ENCODE peak calls at places on chromosomes 3 and 15, in eight cellular contexts. V, R, A, F, K, Z, Y and W are unnamed samples.

GRCh38 chr15:81338422-81339007 is 14.6 kb upstream of the STARD5 start:
- DNase-seq in Y (peak; percentile 87), R (peak; percentile 93), Z (peak; percentile 87), F (peak; percentile 15), A (no peak), K (no peak), V (no peak), W (peak; percentile 83)

GRCh38 chr3:32454731-32455608 is 47.7 kb downstream of the CMTM6 start:
- DNase-seq in K (peak; percentile 14), Z (no peak), V (no peak), R (no peak), Y (no peak), A (no peak), F (no peak), W (no peak)

GRCh38 chr15:40238481-40238926 is 359 bp upstream of the PAK6 start:
- DNase-seq in A (no peak), V (no peak), F (no peak), Z (no peak), R (no peak), Y (no peak), K (no peak), W (no peak)

GRCh38 chr3:74267583-74268184 is 346.8 kb downstream of the CNTN3 start:
- DNase-seq in K (peak; percentile 38), Z (peak; percentile 46), A (no peak), F (peak; percentile 45), V (peak; percentile 79), R (peak; percentile 52), Y (peak; percentile 32), W (peak; percentile 49)

GRCh38 chr3:155791190-155791589 is 14.9 kb downstream of the C3orf33 start:
- DNase-seq in V (peak; percentile 60), K (no peak), F (peak; percentile 45), Z (peak; percentile 26), R (no peak), Y (no peak), A (no peak), W (no peak)

GRCh38 chr3:150443331-150443741 is 35.2 kb downstream of the TSC22D2 start:
- DNase-seq in A (no peak), K (no peak), F (peak; percentile 27), Z (peak; percentile 32), Y (no peak), R (peak; percentile 22), V (no peak), W (peak; percentile 24)

GRCh38 chr3:157436583-157437300 is at the start of gene PTX3:
- DNase-seq in Z (peak; percentile 71), V (peak; percentile 37), R (peak; percentile 90), F (peak; percentile 59), Y (peak; percentile 26), A (no peak), K (peak; percentile 30), W (peak; percentile 84)

GRCh38 chr15:60962087-60962486 is 267.0 kb downstream of the RORA start:
- DNase-seq in V (no peak), Y (no peak), R (no peak), F (no peak), A (no peak), Z (no peak), K (no peak), W (no peak)

GRCh38 chr3:100256724-100257123 is 4.1 kb upstream of the TBC1D23 start:
- DNase-seq in Y (no peak), V (no peak), Z (no peak), A (no peak), R (peak; percentile 26), K (no peak), F (no peak), W (no peak)

GRCh38 chr3:99938270-99938955 is 120.8 kb downstream of the CMSS1 start:
- DNase-seq in Z (no peak), F (no peak), K (no peak), V (no peak), R (no peak), Y (no peak), A (no peak), W (peak; percentile 28)

GRCh38 chr15:43968551-43968950 is 141.7 kb downstream of the WDR76 start:
- DNase-seq in R (no peak), Z (no peak), Y (no peak), K (no peak), V (no peak), A (no peak), F (no peak), W (no peak)

GRCh38 chr3:32502089-32502943 is at the start of gene CMTM6:
- DNase-seq in V (peak; percentile 86), Z (peak; percentile 72), Y (peak; percentile 77), A (peak; percentile 89), F (peak; percentile 61), K (peak; percentile 83), R (peak; percentile 80), W (peak; percentile 80)

GRCh38 chr15:65336767-65337435 is 32.4 kb downstream of the RNU5B-1 start:
- DNase-seq in A (no peak), K (no peak), Y (no peak), F (no peak), Z (no peak), R (no peak), V (no peak), W (no peak)

GRCh38 chr15:22979699-22980188 is 424 bp downstream of the CYFIP1 start:
- DNase-seq in Y (peak; percentile 28), K (peak; percentile 40), A (no peak), F (peak; percentile 11), Z (peak; percentile 39), V (peak; percentile 63), R (peak; percentile 25), W (no peak)

GRCh38 chr3:195221876-195222617 is 48.9 kb downstream of the XXYLT1 start:
- DNase-seq in K (no peak), F (no peak), Y (peak; percentile 12), R (no peak), A (no peak), Z (no peak), V (no peak), W (no peak)

GRCh38 chr15:77497108-77497737 is 76.5 kb downstream of the HMG20A start:
- DNase-seq in K (no peak), A (no peak), Y (no peak), F (no peak), R (no peak), V (peak; percentile 80), Z (peak; percentile 46), W (peak; percentile 23)

GRCh38 chr15:69757186-69757585 is 304.6 kb downstream of the RPLP1 start:
- DNase-seq in V (no peak), Y (no peak), A (no peak), Z (peak; percentile 37), F (peak; percentile 10), R (peak; percentile 32), K (no peak), W (no peak)

DNA sequence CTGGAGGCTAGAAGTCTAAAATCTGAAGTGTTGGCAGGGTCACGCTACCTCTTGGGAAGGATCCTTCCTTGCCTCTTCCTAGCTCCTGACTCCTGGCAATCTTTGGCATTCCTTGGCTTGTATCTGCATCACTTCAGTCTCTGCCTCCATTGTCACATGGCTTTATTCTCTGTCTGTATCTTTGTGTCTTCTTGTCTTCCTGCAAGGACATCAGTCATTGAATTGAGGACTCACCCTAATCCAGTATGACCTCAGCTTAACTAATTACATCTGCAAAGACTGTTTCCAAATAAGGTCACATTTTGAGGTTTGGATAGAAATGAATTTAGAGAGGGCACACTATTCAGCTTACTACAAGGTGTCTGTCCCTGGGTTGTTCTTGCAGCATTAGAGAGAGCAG is 31.1 kb upstream of the UTS2B start:
- DNase-seq in V (peak; percentile 46), Y (no peak), R (no peak), K (no peak), Z (no peak), A (no peak), F (no peak), W (no peak)
- H3K36me3 ChIP-seq in V (no peaks in the 10 kb centered on the region), Y (no peaks in the 10 kb centered on the region), R (peaks cover 36% of the 10 kb centered on the region), K (peaks cover 7% of the 10 kb centered on the region), Z (peaks cover 13% of the 10 kb centered on the region), A (peaks cover 68% of the 10 kb centered on the region), F (peaks cover 3% of the 10 kb centered on the region), W (peaks cover 38% of the 10 kb centered on the region)

DNA sequence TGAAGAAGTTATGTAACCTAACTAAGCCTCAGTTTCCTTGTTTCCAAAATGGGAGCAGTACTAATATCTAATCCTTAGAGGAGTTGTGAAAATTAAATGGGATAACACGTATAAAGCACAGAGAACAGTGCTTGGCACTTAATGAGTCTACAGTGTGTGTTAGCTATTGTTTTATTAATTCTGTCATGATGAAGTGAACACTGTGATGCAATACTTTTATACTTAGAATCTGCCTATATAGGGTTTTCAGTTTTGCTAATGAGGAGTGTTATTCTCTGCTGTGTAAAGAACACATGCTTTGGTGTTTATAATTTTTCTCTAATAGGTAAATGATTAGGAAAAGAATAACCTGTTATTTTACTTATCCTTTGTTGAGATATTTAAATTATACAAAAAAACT is 65.2 kb downstream of the MBNL1 start:
- DNase-seq in V (no peak), R (no peak), K (no peak), F (no peak), Z (no peak), Y (no peak), A (no peak), W (no peak)
- H3K36me3 ChIP-seq in V (no peaks in the 10 kb centered on the region), R (peaks cover 4% of the 10 kb centered on the region), K (no peaks in the 10 kb centered on the region), F (peaks cover 3% of the 10 kb centered on the region), Z (no peaks in the 10 kb centered on the region), Y (no peaks in the 10 kb centered on the region), A (peaks cover under 1% of the 10 kb centered on the region), W (peaks cover 3% of the 10 kb centered on the region)

DNA sequence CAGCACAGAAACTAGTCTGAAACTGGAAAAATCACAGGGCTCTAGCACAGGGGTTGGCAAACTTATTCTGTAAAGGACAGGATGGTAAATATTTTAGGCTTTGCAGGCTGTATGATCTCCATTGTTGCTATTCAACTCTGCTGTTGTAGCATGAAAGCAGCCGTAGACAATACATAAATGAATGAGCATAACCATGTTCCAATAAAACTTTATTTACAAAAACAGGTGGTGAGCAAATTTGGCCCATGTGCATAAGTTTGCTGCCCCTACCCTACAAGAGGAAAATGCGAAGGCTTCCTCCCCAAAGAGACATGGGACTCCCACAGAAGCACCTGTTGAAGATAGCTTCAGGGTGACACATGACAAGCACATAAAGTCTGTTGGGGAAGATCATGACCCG is 59.2 kb downstream of the SYNM start:
- DNase-seq in Y (no peak), F (no peak), A (no peak), V (no peak), R (no peak), Z (no peak), K (no peak), W (no peak)
- H3K36me3 ChIP-seq in Y (no peaks in the 10 kb centered on the region), F (peaks cover 3% of the 10 kb centered on the region), A (peaks cover 35% of the 10 kb centered on the region), V (no peaks in the 10 kb centered on the region), R (peaks cover 5% of the 10 kb centered on the region), Z (peaks cover 3% of the 10 kb centered on the region), K (no peaks in the 10 kb centered on the region), W (peaks cover 14% of the 10 kb centered on the region)

GRCh38 chr15:41823502-41823901 is 4.4 kb upstream of the JMJD7 start:
- DNase-seq in K (no peak), A (peak; percentile 28), Y (no peak), F (no peak), R (no peak), V (no peak), Z (no peak), W (no peak)

GRCh38 chr15:41822471-41822870 is 5.4 kb upstream of the JMJD7 start:
- DNase-seq in Z (no peak), V (no peak), F (no peak), Y (no peak), R (no peak), A (no peak), K (no peak), W (no peak)

GRCh38 chr15:41824062-41824745 is 3.7 kb upstream of the JMJD7 start:
- DNase-seq in Y (no peak), Z (no peak), A (peak; percentile 44), V (no peak), F (no peak), K (no peak), R (no peak), W (no peak)

GRCh38 chr15:41821831-41822230 is 6.1 kb upstream of the JMJD7 start:
- DNase-seq in R (no peak), Y (no peak), F (no peak), V (no peak), A (no peak), Z (no peak), K (no peak), W (no peak)

GRCh38 chr15:41822957-41823356 is 4.9 kb upstream of the JMJD7 start:
- DNase-seq in K (no peak), A (no peak), Y (no peak), R (no peak), F (no peak), Z (no peak), V (no peak), W (no peak)
- H3K36me3 ChIP-seq in K (no peaks in the 10 kb centered on the region), A (peaks cover 77% of the 10 kb centered on the region), Y (no peaks in the 10 kb centered on the region), R (peaks cover 17% of the 10 kb centered on the region), F (peaks cover 53% of the 10 kb centered on the region), Z (peaks cover 36% of the 10 kb centered on the region), V (no peaks in the 10 kb centered on the region), W (peaks cover 66% of the 10 kb centered on the region)